ENCODE peak calls at places on chromosomes 4 and X, in eight cellular contexts. S is adipocyte; Z is activated CD4-positive, alpha-beta T cell treated with anti-CD3 and anti-CD28 coated beads, Interleukin-2, amount 10 ng/mL, durations not matched to agents 7 days and 5 days; Q is HEK293T; I is amygdala; P is H7; E is D341Med; H is T-helper 2 cell. D is an unnamed sample.

GRCh38 chrX:34813618-34814017 is 129.0 kb upstream of the FAM47B start:
- DNase-seq in I (no peak), P (no peak), Q (no peak), S (peak; percentile 10), E (no peak), Z (no peak), H (no peak), D (no peak)

GRCh38 chrX:54044877-54045328 is 630 bp upstream of the PHF8 start:
- DNase-seq in E (no peak), H (no peak), P (no peak), Q (no peak), I (no peak), Z (no peak), S (no peak), D (no peak)

GRCh38 chr4:181224826-181225225 is 1018.4 kb upstream of the TENM3 start:
- DNase-seq in S (no peak), P (no peak), I (no peak), H (no peak), Z (no peak), E (no peak), Q (no peak), D (no peak)

GRCh38 chrX:118823263-118824172 is at the start of gene ZCCHC12:
- DNase-seq in Q (peak; percentile 91), Z (peak; percentile 19), I (peak; percentile 42), S (peak; percentile 51), H (no peak), E (peak; percentile 87), P (peak; percentile 95), D (peak; percentile 23)

GRCh38 chrX:155071694-155072215 is 447 bp downstream of the BRCC3 start:
- DNase-seq in P (no peak), Q (no peak), S (peak; percentile 17), E (no peak), Z (peak; percentile 9), I (no peak), H (no peak), D (no peak)

GRCh38 chrX:129648514-129649267 is 6.1 kb downstream of the APLN start:
- DNase-seq in E (no peak), Z (no peak), S (no peak), P (no peak), I (no peak), Q (no peak), H (no peak), D (no peak)

GRCh38 chr4:121138014-121138413 is 26.1 kb downstream of the TNIP3 start:
- DNase-seq in Z (no peak), E (no peak), P (no peak), Q (no peak), S (no peak), I (no peak), H (no peak), D (no peak)

GRCh38 chr4:26022346-26022891 is 108.4 kb downstream of the SMIM20 start:
- DNase-seq in I (no peak), Q (no peak), Z (no peak), P (no peak), H (no peak), E (no peak), S (peak; percentile 85), D (no peak)

GRCh38 chr4:164748375-164748774 is 5.6 kb upstream of the SMIM31 start:
- DNase-seq in I (no peak), E (no peak), S (peak; percentile 68), H (no peak), Q (no peak), Z (no peak), P (no peak), D (peak; percentile 1)

GRCh38 chrX:134898450-134898849 is 92.3 kb upstream of the SMIM10 start:
- DNase-seq in H (no peak), E (no peak), P (no peak), S (peak; percentile 47), Z (no peak), Q (no peak), I (no peak), D (no peak)

GRCh38 chrX:2503591-2504500 is 3.1 kb upstream of the DHRSX start:
- DNase-seq in Q (no peak), Z (no peak), H (no peak), I (no peak), S (no peak), P (no peak), E (no peak), D (no peak)

GRCh38 chr4:136590440-136590839 is 941.9 kb downstream of the PCDH18 start:
- DNase-seq in Q (no peak), P (no peak), E (no peak), I (no peak), H (no peak), S (no peak), Z (no peak), D (no peak)

GRCh38 chr4:1406946-1407656 is 859 bp upstream of the NKX1-1 start:
- DNase-seq in Z (no peak), P (peak; percentile 67), S (no peak), I (no peak), E (peak; percentile 57), H (no peak), Q (no peak), D (no peak)

GRCh38 chr4:38013461-38014366 is 53.5 kb downstream of the PTTG2 start:
- DNase-seq in H (no peak), P (no peak), E (no peak), Q (no peak), I (no peak), S (no peak), Z (no peak), D (no peak)

GRCh38 chrX:68757331-68757730 is 71.5 kb upstream of the EFNB1 start:
- DNase-seq in I (no peak), Q (no peak), S (no peak), H (no peak), E (no peak), Z (no peak), P (no peak), D (no peak)

GRCh38 chrX:1181131-1181530 is 31.3 kb downstream of the CRLF2 start:
- DNase-seq in S (no peak), Q (no peak), E (no peak), H (no peak), Z (no peak), P (no peak), I (no peak), D (no peak)

GRCh38 chrX:71285929-71286328 is 2.5 kb downstream of the NONO start:
- DNase-seq in H (no peak), E (no peak), P (no peak), I (no peak), Q (no peak), Z (no peak), S (no peak), D (no peak)

GRCh38 chr4:137678796-137679195 is 146.5 kb upstream of the PCDH18 start:
- DNase-seq in Z (no peak), I (no peak), E (no peak), P (no peak), Q (no peak), H (no peak), S (no peak), D (no peak)

GRCh38 chrX:80765226-80765625 is 44.5 kb downstream of the BRWD3 start:
- DNase-seq in H (no peak), Q (no peak), Z (no peak), S (peak; percentile 46), P (no peak), E (no peak), I (no peak), D (no peak)

GRCh38 chr4:151540728-151541437 is 131.9 kb downstream of the FHIP1A start:
- DNase-seq in P (no peak), Q (peak; percentile 13), I (no peak), S (peak; percentile 80), Z (no peak), E (no peak), H (no peak), D (no peak)

GRCh38 chrX:31993635-31994034 is 921.8 kb upstream of the FTHL17 start:
- DNase-seq in P (no peak), I (no peak), E (no peak), S (no peak), H (no peak), Z (no peak), Q (no peak), D (no peak)

GRCh38 chr4:62377700-62378099 is 1177.6 kb downstream of the ADGRL3 start:
- DNase-seq in P (no peak), Z (no peak), S (no peak), Q (no peak), I (no peak), E (no peak), H (no peak), D (no peak)

GRCh38 chrX:72539822-72540221 is 32.8 kb downstream of the HDAC8 start:
- DNase-seq in P (no peak), Z (no peak), E (peak; percentile 29), Q (no peak), I (no peak), H (no peak), S (no peak), D (peak; percentile 16)

GRCh38 chrX:71492086-71493065 is 40.5 kb upstream of the OGT start:
- DNase-seq in I (peak; percentile 2), E (peak; percentile 10), P (peak; percentile 75), Z (peak; percentile 41), H (peak; percentile 8), S (peak; percentile 43), Q (no peak), D (peak; percentile 69)

GRCh38 chr4:102399021-102399420 is 53.7 kb upstream of the SLC39A8 start:
- DNase-seq in Q (no peak), S (no peak), I (no peak), E (no peak), P (no peak), Z (no peak), H (no peak), D (no peak)

GRCh38 chr4:38985363-38986065 is 46.7 kb downstream of the TMEM156 start:
- DNase-seq in I (no peak), Q (no peak), H (no peak), E (no peak), S (no peak), P (no peak), Z (no peak), D (no peak)

GRCh38 chr4:6695660-6696581 is 2.2 kb downstream of the S100P start:
- DNase-seq in E (no peak), P (peak; percentile 36), Z (peak; percentile 82), H (no peak), S (no peak), Q (no peak), I (no peak), D (peak; percentile 82)

GRCh38 chrX:151871244-151871643 is 41.4 kb upstream of the MAGEA4 start:
- DNase-seq in Z (no peak), E (no peak), S (peak; percentile 82), Q (no peak), P (no peak), I (no peak), H (no peak), D (no peak)

D was measured in erythroblast.